ENCODE peak calls at places on chromosome 20, in four cellular contexts. S, I, E and W are unnamed samples.

GRCh38 chr20:39145921-39146320 is 183.8 kb downstream of the DHX35 start:
- DNase-seq in S (no peak), I (no peak), E (no peak), W (no peak)

GRCh38 chr20:31472395-31473330 is 2.3 kb downstream of the DEFB124 start:
- DNase-seq in S (no peak), I (peak; percentile 52), E (no peak), W (no peak)

GRCh38 chr20:45450097-45450818 is 19.3 kb upstream of the WFDC2 start:
- DNase-seq in S (no peak), I (peak; percentile 56), E (no peak), W (peak; percentile 50)

GRCh38 chr20:47670913-47671312 is 114.4 kb downstream of the SULF2 start:
- DNase-seq in S (no peak), I (no peak), E (no peak), W (no peak)

GRCh38 chr20:54368578-54368977 is 106.8 kb upstream of the DOK5 start:
- DNase-seq in S (no peak), I (peak; percentile 17), E (no peak), W (no peak)

GRCh38 chr20:23031346-23031745 is 3.8 kb upstream of the SSTR4 start:
- DNase-seq in S (no peak), I (no peak), E (no peak), W (no peak)

GRCh38 chr20:53827996-53828672 is 234.5 kb upstream of the ZNF217 start:
- DNase-seq in S (no peak), I (peak; percentile 98), E (no peak), W (no peak)

GRCh38 chr20:58693226-58694006 is 816 bp downstream of the NPEPL1 start:
- DNase-seq in S (peak; percentile 63), I (peak; percentile 28), E (no peak), W (peak; percentile 18)

GRCh38 chr20:419556-420168 is 11.6 kb downstream of the RBCK1 start:
- DNase-seq in S (no peak), I (no peak), E (no peak), W (no peak)

GRCh38 chr20:57124800-57125399 is 141.5 kb downstream of the BMP7 start:
- DNase-seq in S (no peak), I (peak; percentile 60), E (no peak), W (peak; percentile 42)

GRCh38 chr20:24781061-24781980 is 167.7 kb upstream of the CST7 start:
- DNase-seq in S (no peak), I (peak; percentile 68), E (no peak), W (peak; percentile 29)

GRCh38 chr20:34637245-34638185 is 39.4 kb downstream of the PIGU start:
- DNase-seq in S (no peak), I (peak; percentile 64), E (no peak), W (no peak)

GRCh38 chr20:18016772-18017171 is 40.9 kb downstream of the OVOL2 start:
- DNase-seq in S (no peak), I (no peak), E (no peak), W (no peak)

GRCh38 chr20:49794336-49795124 is 18.1 kb upstream of the SLC9A8 start:
- DNase-seq in S (no peak), I (peak; percentile 40), E (no peak), W (no peak)

GRCh38 chr20:35329435-35330139 is 37.4 kb upstream of the FAM83C start:
- DNase-seq in S (peak; percentile 61), I (peak; percentile 86), E (peak; percentile 12), W (peak; percentile 58)

GRCh38 chr20:43893930-43894329 is 20.7 kb upstream of the TOX2 start:
- DNase-seq in S (no peak), I (peak; percentile 67), E (no peak), W (no peak)

GRCh38 chr20:33515569-33516216 is 25.8 kb downstream of the CBFA2T2 start:
- DNase-seq in S (no peak), I (peak; percentile 11), E (no peak), W (no peak)

GRCh38 chr20:9281770-9282169 is 212.9 kb downstream of the PLCB4 start:
- DNase-seq in S (no peak), I (no peak), E (no peak), W (no peak)

GRCh38 chr20:24589381-24589780 is 120.0 kb downstream of the SYNDIG1 start:
- DNase-seq in S (peak; percentile 20), I (no peak), E (no peak), W (no peak)

GRCh38 chr20:10308652-10309051 is 90.0 kb downstream of the SNAP25 start:
- DNase-seq in S (no peak), I (no peak), E (no peak), W (no peak)

GRCh38 chr20:7770578-7770977 is 169.7 kb downstream of the HAO1 start:
- DNase-seq in S (no peak), I (peak; percentile 33), E (no peak), W (peak; percentile 73)

GRCh38 chr20:41141153-41141815 is 3.9 kb downstream of the PLCG1 start:
- DNase-seq in S (no peak), I (peak; percentile 87), E (no peak), W (no peak)

GRCh38 chr20:41411458-41411857 is 44.8 kb upstream of the EMILIN3 start:
- DNase-seq in S (no peak), I (peak; percentile 54), E (no peak), W (peak; percentile 10)

GRCh38 chr20:35988910-35989463 is 20.6 kb downstream of the CNBD2 start:
- DNase-seq in S (no peak), I (peak; percentile 47), E (no peak), W (no peak)

GRCh38 chr20:7003598-7003997 is 236.1 kb downstream of the BMP2 start:
- DNase-seq in S (no peak), I (no peak), E (no peak), W (no peak)

GRCh38 chr20:22379472-22379871 is 204.9 kb downstream of the FOXA2 start:
- DNase-seq in S (no peak), I (peak; percentile 85), E (no peak), W (no peak)

GRCh38 chr20:63277466-63278272 is 5.1 kb downstream of the ARFGAP1 start:
- DNase-seq in S (no peak), I (no peak), E (no peak), W (no peak)

GRCh38 chr20:21656299-21657067 is 49.0 kb upstream of the PAX1 start:
- DNase-seq in S (no peak), I (no peak), E (no peak), W (no peak)

GRCh38 chr20:24445510-24446170 is 23.8 kb upstream of the SYNDIG1 start:
- DNase-seq in S (no peak), I (no peak), E (no peak), W (no peak)

GRCh38 chr20:46199198-46199597 is 81.1 kb downstream of the CD40 start:
- DNase-seq in S (peak; percentile 79), I (no peak), E (no peak), W (no peak)

GRCh38 chr20:62832951-62833391 is 16.1 kb downstream of the COL9A3 start:
- DNase-seq in S (no peak), I (no peak), E (no peak), W (no peak)